ENCODE peak calls at places on chromosomes 5 and 9, in seven cellular contexts. W is HCT116, D is A549, T is HepG2, L is Panc1, X is SK-N-SH, H is GM12878. Y is an unnamed sample.

GRCh38 chr5:176596689-176597416 is 13.1 kb downstream of the GPRIN1 start:
- DNase-seq in W (no peak), D (no peak), T (no peak), L (no peak), X (no peak), H (no peak), Y (peak)

GRCh38 chr9:111691686-111692329 is 30.4 kb downstream of the GNG10 start:
- DNase-seq in W (peak), D (peak), T (peak), L (peak), X (peak), H (no peak), Y (peak)

GRCh38 chr9:93096131-93096802 is at the start of gene CARD19:
- DNase-seq in W (no peak), D (peak), T (no peak), L (no peak), X (no peak), H (no peak), Y (peak)

GRCh38 chr5:78345485-78345884 is 14.9 kb upstream of the SCAMP1 start:
- DNase-seq in W (no peak), D (no peak), T (no peak), L (no peak), X (no peak), H (no peak), Y (no peak)

GRCh38 chr9:27503623-27504022 is 20.5 kb upstream of the IFNK start:
- DNase-seq in W (no peak), D (no peak), T (no peak), L (no peak), X (no peak), H (no peak), Y (no peak)

GRCh38 chr5:90709323-90710148 is 150.9 kb downstream of the ADGRV1 start:
- DNase-seq in W (peak), D (peak), T (peak), L (peak), X (peak), H (no peak), Y (peak)

GRCh38 chr9:86978986-86979385 is 31.7 kb upstream of the GAS1 start:
- DNase-seq in W (no peak), D (no peak), T (no peak), L (no peak), X (no peak), H (no peak), Y (no peak)

GRCh38 chr5:69493235-69493925 is 790 bp downstream of the OCLN start:
- DNase-seq in W (no peak), D (peak), T (no peak), L (no peak), X (peak), H (no peak), Y (peak)

GRCh38 chr9:8268216-8268878 is 468.8 kb upstream of the DMAC1 start:
- DNase-seq in W (no peak), D (no peak), T (no peak), L (no peak), X (no peak), H (no peak), Y (no peak)

GRCh38 chr5:120293796-120294195 is 170.3 kb upstream of the PRR16 start:
- DNase-seq in W (no peak), D (no peak), T (no peak), L (no peak), X (no peak), H (no peak), Y (no peak)

GRCh38 chr5:98813755-98814154 is 40.3 kb downstream of the RGMB start:
- DNase-seq in W (no peak), D (no peak), T (no peak), L (no peak), X (no peak), H (no peak), Y (no peak)

GRCh38 chr5:19853616-19854240 is 134.3 kb downstream of the CDH18 start:
- DNase-seq in W (no peak), D (no peak), T (no peak), L (peak), X (no peak), H (no peak), Y (no peak)

GRCh38 chr5:149586708-149587318 is 5.5 kb downstream of the ARHGEF37 start:
- DNase-seq in W (no peak), D (no peak), T (no peak), L (no peak), X (peak), H (no peak), Y (no peak)

GRCh38 chr5:75192804-75193203 is 43.9 kb downstream of the ANKRD31 start:
- DNase-seq in W (no peak), D (no peak), T (no peak), L (no peak), X (no peak), H (no peak), Y (no peak)

GRCh38 chr9:130847306-130848217 is 12.5 kb downstream of the ABL1 start:
- DNase-seq in W (no peak), D (peak), T (peak), L (no peak), X (peak), H (no peak), Y (peak)

GRCh38 chr5:142792865-142793232 is 22.7 kb downstream of the ARHGAP26 start:
- DNase-seq in W (no peak), D (no peak), T (no peak), L (no peak), X (no peak), H (no peak), Y (no peak)

GRCh38 chr9:133560311-133560710 is 25.8 kb downstream of the ADAMTSL2 start:
- DNase-seq in W (no peak), D (no peak), T (no peak), L (no peak), X (no peak), H (no peak), Y (no peak)

GRCh38 chr9:6239048-6239461 is 23.4 kb downstream of the IL33 start:
- DNase-seq in W (no peak), D (no peak), T (peak), L (no peak), X (no peak), H (no peak), Y (no peak)

GRCh38 chr5:76831108-76831447 is 12.2 kb downstream of the F2RL1 start:
- DNase-seq in W (no peak), D (no peak), T (no peak), L (no peak), X (no peak), H (peak), Y (no peak)

GRCh38 chr9:23341346-23341745 is 484.7 kb downstream of the ELAVL2 start:
- DNase-seq in W (no peak), D (no peak), T (no peak), L (no peak), X (no peak), H (no peak), Y (no peak)

GRCh38 chr5:88875609-88876234 is 7.3 kb downstream of the MEF2C start:
- DNase-seq in W (no peak), D (no peak), T (no peak), L (no peak), X (no peak), H (no peak), Y (no peak)
- TF ChIP-seq REST in W (no peak), D (no peak), T (no peak), L (no peak), X (no peak), H (no peak), Y (no peak)

GRCh38 chr9:121955649-121956048 is 137.5 kb downstream of the TTLL11 start:
- DNase-seq in W (no peak), D (no peak), T (no peak), L (no peak), X (no peak), H (no peak), Y (no peak)

GRCh38 chr9:121952611-121953010 is 140.5 kb downstream of the TTLL11 start:
- DNase-seq in W (no peak), D (no peak), T (no peak), L (no peak), X (no peak), H (no peak), Y (no peak)

GRCh38 chr9:121956808-121957207 is 136.3 kb downstream of the TTLL11 start:
- DNase-seq in W (no peak), D (no peak), T (no peak), L (no peak), X (no peak), H (no peak), Y (no peak)

GRCh38 chr9:121958530-121958929 is 134.6 kb downstream of the TTLL11 start:
- DNase-seq in W (no peak), D (no peak), T (no peak), L (no peak), X (no peak), H (no peak), Y (no peak)

GRCh38 chr9:121954477-121955175 is 138.5 kb downstream of the TTLL11 start:
- DNase-seq in W (no peak), D (no peak), T (no peak), L (no peak), X (peak), H (no peak), Y (no peak)
- TF ChIP-seq REST in W (no peak), D (no peak), T (no peak), L (no peak), X (no peak), H (no peak), Y (no peak)

GRCh38 chr5:32446660-32447059 is 2.1 kb upstream of the ZFR start:
- DNase-seq in W (no peak), D (no peak), T (no peak), L (no peak), X (no peak), H (no peak), Y (no peak)
- TF ChIP-seq REST in W (no peak), D (no peak), T (no peak), L (no peak), X (no peak), H (no peak), Y (no peak)

GRCh38 chr9:22158983-22159382 is 149.9 kb upstream of the CDKN2B start:
- DNase-seq in W (peak), D (no peak), T (peak), L (no peak), X (no peak), H (no peak), Y (no peak)
- TF ChIP-seq REST in W (no peak), D (no peak), T (no peak), L (no peak), X (no peak), H (no peak), Y (no peak)

GRCh38 chr9:88724241-88724805 is 189.3 kb downstream of the NXNL2 start:
- DNase-seq in W (no peak), D (no peak), T (no peak), L (no peak), X (no peak), H (no peak), Y (no peak)

GRCh38 chr9:88723751-88724150 is 188.8 kb downstream of the NXNL2 start:
- DNase-seq in W (no peak), D (no peak), T (no peak), L (no peak), X (no peak), H (no peak), Y (no peak)

GRCh38 chr9:88721528-88722279 is 186.7 kb downstream of the NXNL2 start:
- DNase-seq in W (no peak), D (no peak), T (no peak), L (no peak), X (no peak), H (no peak), Y (no peak)

GRCh38 chr9:88721028-88721427 is 186.1 kb downstream of the NXNL2 start:
- DNase-seq in W (no peak), D (no peak), T (no peak), L (no peak), X (no peak), H (no peak), Y (no peak)

GRCh38 chr9:88722753-88723152 is 187.8 kb downstream of the NXNL2 start:
- DNase-seq in W (no peak), D (peak), T (no peak), L (no peak), X (no peak), H (no peak), Y (peak)
- TF ChIP-seq REST in W (no peak), D (no peak), T (no peak), L (no peak), X (no peak), H (no peak), Y (no peak)

GRCh38 chr9:4070266-4070665 is 229.6 kb downstream of the GLIS3 start:
- DNase-seq in W (no peak), D (no peak), T (no peak), L (no peak), X (no peak), H (no peak), Y (no peak)
- TF ChIP-seq REST in W (no peak), D (no peak), T (no peak), L (no peak), X (no peak), H (no peak), Y (no peak)

GRCh38 chr5:153672347-153673090 is 182.0 kb downstream of the GRIA1 start:
- DNase-seq in W (no peak), D (no peak), T (no peak), L (no peak), X (no peak), H (no peak), Y (no peak)
- TF ChIP-seq REST in W (no peak), D (no peak), T (no peak), L (no peak), X (no peak), H (no peak), Y (no peak)

GRCh38 chr5:11564716-11565115 is 339.5 kb downstream of the CTNND2 start:
- DNase-seq in W (no peak), D (no peak), T (no peak), L (no peak), X (no peak), H (no peak), Y (no peak)
- TF ChIP-seq REST in W (no peak), D (no peak), T (no peak), L (no peak), X (no peak), H (no peak), Y (no peak)

GRCh38 chr5:129906177-129906887 is 2.1 kb downstream of the CHSY3 start:
- DNase-seq in W (no peak), D (no peak), T (peak), L (no peak), X (peak), H (no peak), Y (peak)
- TF ChIP-seq REST in W (no peak), D (no peak), T (no peak), L (no peak), X (no peak), H (no peak), Y (no peak)

GRCh38 chr9:95506692-95507455 is 9.9 kb downstream of the PTCH1 start:
- DNase-seq in W (no peak), D (peak), T (peak), L (no peak), X (peak), H (no peak), Y (peak)
- TF ChIP-seq REST in W (no peak), D (no peak), T (no peak), L (no peak), X (no peak), H (no peak), Y (no peak)

Y was measured in GM23338.